ENCODE peak calls at places on chromosome 9, in eight cellular contexts. C is IMR-90, G is breast epithelium, L is lower leg skin, P is NB4, E is body of pancreas, M is spleen, S is heart left ventricle. X is an unnamed sample.

GRCh38 chr9:127116946-127117345 is 5.5 kb downstream of the ANGPTL2 start:
- DNase-seq in L (no peak), P (peak; percentile 56), E (no peak), M (no peak), C (peak; percentile 67), G (no peak), S (no peak), X (no peak)

GRCh38 chr9:24036459-24036858 is 210.4 kb upstream of the ELAVL2 start:
- DNase-seq in S (no peak), M (no peak), G (no peak), P (no peak), E (no peak), L (no peak), C (no peak), X (no peak)

GRCh38 chr9:134294228-134295071 is 31.8 kb upstream of the RXRA start:
- DNase-seq in L (no peak), G (no peak), S (peak; percentile 45), M (peak; percentile 79), P (no peak), E (no peak), C (no peak), X (no peak)

GRCh38 chr9:89413963-89414638 is 83.8 kb downstream of the SEMA4D start:
- DNase-seq in E (no peak), C (no peak), P (no peak), G (no peak), S (peak; percentile 38), L (no peak), M (no peak), X (no peak)

GRCh38 chr9:126471084-126471611 is 142.6 kb upstream of the LMX1B start:
- DNase-seq in P (peak; percentile 99), S (peak; percentile 67), E (peak; percentile 52), L (peak; percentile 87), G (no peak), C (peak; percentile 52), M (peak; percentile 91), X (no peak)

GRCh38 chr9:79524266-79524665 is 47.5 kb upstream of the TLE4 start:
- DNase-seq in G (no peak), M (no peak), L (no peak), E (no peak), C (peak; percentile 60), P (no peak), S (no peak), X (no peak)

GRCh38 chr9:119216891-119217290 is 152.3 kb downstream of the BRINP1 start:
- DNase-seq in P (no peak), C (no peak), L (no peak), M (no peak), E (peak; percentile 12), G (no peak), S (peak; percentile 26), X (no peak)

GRCh38 chr9:102986425-102986824 is 8.7 kb upstream of the CYLC2 start:
- DNase-seq in S (no peak), E (no peak), G (no peak), P (no peak), M (no peak), L (no peak), C (no peak), X (no peak)

GRCh38 chr9:2469681-2470141 is 151.9 kb upstream of the VLDLR start:
- DNase-seq in M (no peak), E (peak; percentile 36), L (no peak), P (peak; percentile 76), C (peak; percentile 6), G (no peak), S (peak; percentile 48), X (peak; percentile 4)

GRCh38 chr9:76194896-76195295 is 199.3 kb downstream of the RFK start:
- DNase-seq in L (no peak), P (no peak), G (no peak), E (no peak), C (peak; percentile 64), M (no peak), S (no peak), X (no peak)

GRCh38 chr9:131593936-131594665 is 48.8 kb downstream of the PRRT1B start:
- DNase-seq in L (no peak), M (no peak), C (no peak), S (no peak), G (no peak), E (no peak), P (no peak), X (no peak)

GRCh38 chr9:121285835-121286687 is 18.1 kb downstream of the GSN start:
- DNase-seq in E (peak; percentile 45), L (peak; percentile 81), P (peak; percentile 26), C (peak; percentile 56), M (no peak), G (no peak), S (peak; percentile 80), X (peak; percentile 57)

GRCh38 chr9:123642291-123643278 is 286.6 kb downstream of the CRB2 start:
- DNase-seq in E (peak; percentile 53), L (peak; percentile 21), S (peak; percentile 47), M (no peak), C (peak; percentile 18), G (no peak), P (no peak), X (peak; percentile 42)

GRCh38 chr9:97516111-97516510 is 14.6 kb downstream of the TMOD1 start:
- DNase-seq in E (no peak), G (no peak), C (no peak), M (no peak), L (no peak), S (no peak), P (no peak), X (no peak)

GRCh38 chr9:97512966-97513560 is 11.6 kb downstream of the TMOD1 start:
- DNase-seq in L (no peak), E (no peak), P (no peak), M (no peak), S (no peak), G (no peak), C (no peak), X (no peak)

GRCh38 chr9:97511762-97512429 is 10.4 kb downstream of the TMOD1 start:
- DNase-seq in M (no peak), P (no peak), G (no peak), C (no peak), S (no peak), E (no peak), L (no peak), X (no peak)

GRCh38 chr9:97515662-97516061 is 14.2 kb downstream of the TMOD1 start:
- DNase-seq in M (no peak), E (no peak), G (no peak), C (no peak), P (no peak), S (no peak), L (no peak), X (no peak)

GRCh38 chr9:97514531-97514930 is 13.1 kb downstream of the TMOD1 start:
- DNase-seq in C (no peak), M (no peak), L (no peak), G (no peak), S (no peak), P (no peak), E (peak; percentile 10), X (no peak)
- TF ChIP-seq POLR2A in C (no peak), M (no peak), L (no peak), G (no peak), S (no peak), P (no peak), E (no peak), X (no peak)

GRCh38 chr9:8451146-8451545 is 651.6 kb upstream of the DMAC1 start:
- DNase-seq in P (no peak), L (no peak), C (no peak), G (no peak), E (no peak), M (no peak), S (no peak), X (no peak)
- TF ChIP-seq POLR2A in P (no peak), L (no peak), C (no peak), G (no peak), E (no peak), M (no peak), S (no peak), X (no peak)

GRCh38 chr9:33161589-33162132 is 5.5 kb downstream of the B4GALT1 start:
- DNase-seq in S (peak; percentile 25), C (no peak), M (no peak), E (peak; percentile 49), L (no peak), G (no peak), P (no peak), X (no peak)

GRCh38 chr9:33164138-33164809 is 2.9 kb downstream of the B4GALT1 start:
- DNase-seq in E (no peak), L (no peak), M (no peak), G (no peak), P (no peak), S (no peak), C (no peak), X (peak; percentile 28)

GRCh38 chr9:33163433-33164137 is 3.6 kb downstream of the B4GALT1 start:
- DNase-seq in S (peak; percentile 24), M (peak; percentile 79), E (no peak), P (no peak), C (no peak), L (no peak), G (no peak), X (no peak)

GRCh38 chr9:33161011-33161588 is 6.0 kb downstream of the B4GALT1 start:
- DNase-seq in E (peak; percentile 44), L (no peak), G (no peak), C (peak; percentile 98), M (peak; percentile 83), S (peak; percentile 64), P (peak; percentile 77), X (peak; percentile 26)

GRCh38 chr9:33162721-33163311 is 4.3 kb downstream of the B4GALT1 start:
- DNase-seq in S (peak; percentile 17), M (no peak), P (no peak), L (peak; percentile 74), G (no peak), C (peak; percentile 79), E (peak; percentile 59), X (no peak)
- TF ChIP-seq POLR2A in S (no peak), M (no peak), P (no peak), L (no peak), G (no peak), C (no peak), E (no peak), X (no peak)

DNA sequence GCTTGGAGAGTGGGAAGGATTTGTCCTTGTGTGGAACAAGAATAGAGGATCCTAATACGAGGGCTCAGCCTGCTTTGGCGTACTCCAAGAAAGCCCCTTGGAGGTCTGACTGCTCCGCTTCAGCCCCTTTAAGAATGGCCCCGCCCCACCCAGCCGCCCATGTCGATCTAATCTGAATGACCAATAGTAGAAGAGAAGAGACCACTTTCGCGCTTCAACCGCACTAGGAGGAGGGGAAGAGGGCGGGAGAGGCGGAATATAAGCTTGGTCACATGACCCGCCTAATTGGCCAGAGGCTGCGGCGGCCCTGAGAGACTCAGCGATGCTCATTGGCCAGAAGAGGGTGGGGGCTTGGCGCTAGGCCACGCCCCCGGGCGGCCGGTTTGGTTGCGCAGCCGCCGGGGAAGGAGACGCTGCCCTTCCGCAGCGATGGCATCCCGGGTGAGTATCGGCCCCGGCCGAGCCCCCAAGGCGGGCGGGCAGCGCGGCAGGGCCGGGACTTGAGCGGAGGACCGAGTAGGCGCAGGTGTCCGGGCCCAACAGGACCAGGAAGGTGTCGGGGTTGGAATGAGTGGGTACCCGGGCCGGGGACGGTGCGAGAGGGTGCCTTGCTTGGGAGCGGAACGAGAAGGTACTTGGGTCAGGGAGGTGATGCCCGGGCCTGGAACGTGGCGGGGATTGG is at the start of gene MIGA2:
- DNase-seq in G (peak; percentile 96), L (peak; percentile 99), M (peak; percentile 98), P (peak; percentile 99), E (peak; percentile 99), S (peak; percentile 98), C (peak; percentile 98), X (peak; percentile 100)
- TF ChIP-seq POLR2A in G (peak; percentile 83), L (no peak), M (peak; percentile 80), P (peak; percentile 78), E (peak; percentile 92), S (peak; percentile 91), C (peak; percentile 90), X (peak; percentile 95)

GRCh38 chr9:37784640-37785483 is at the start of gene EXOSC3:
- DNase-seq in M (peak; percentile 96), G (peak; percentile 84), L (peak; percentile 85), C (peak; percentile 90), S (peak; percentile 91), P (peak; percentile 91), E (peak; percentile 90), X (peak; percentile 95)
- TF ChIP-seq POLR2A in M (no peak), G (peak; percentile 55), L (no peak), C (peak; percentile 68), S (no peak), P (peak; percentile 77), E (peak; percentile 84), X (peak; percentile 96)